ENCODE peak calls at places on chromosomes 13 and 19, in eight cellular contexts. X is CD8-positive, alpha-beta T cell; S is mucosa of descending colon; R is psoas muscle; N is sigmoid colon; T is effector memory CD4-positive, alpha-beta T cell; B is body of pancreas; U is lower lobe of right lung. C is an unnamed sample.

GRCh38 chr19:24062222-24062621 is 24.8 kb upstream of the ZNF254 start:
- DNase-seq in X (no peak), S (no peak), R (no peak), N (no peak), T (no peak), B (no peak), U (no peak), C (no peak)

GRCh38 chr13:111517641-111518010 is 197.2 kb downstream of the TEX29 start:
- DNase-seq in X (no peak), S (no peak), R (no peak), N (no peak), T (no peak), B (no peak), U (no peak), C (no peak)

GRCh38 chr13:110536006-110536693 is 25.4 kb downstream of the RAB20 start:
- DNase-seq in X (no peak), S (no peak), R (no peak), N (peak; percentile 83), T (no peak), B (no peak), U (peak; percentile 80), C (no peak)

GRCh38 chr13:37476874-37477273 is 121.7 kb downstream of the POSTN start:
- DNase-seq in X (no peak), S (no peak), R (no peak), N (no peak), T (no peak), B (no peak), U (no peak), C (no peak)

GRCh38 chr13:31264146-31264545 is 64.4 kb downstream of the B3GLCT start:
- DNase-seq in X (no peak), S (no peak), R (no peak), N (no peak), T (no peak), B (no peak), U (no peak), C (no peak)

GRCh38 chr13:73984949-73985691 is 149.1 kb downstream of the KLF12 start:
- DNase-seq in X (peak; percentile 51), S (peak; percentile 44), R (no peak), N (no peak), T (peak; percentile 36), B (no peak), U (no peak), C (no peak)

GRCh38 chr19:45506991-45507863 is at the start of gene VASP:
- DNase-seq in X (peak; percentile 83), S (peak; percentile 95), R (peak; percentile 83), N (peak; percentile 95), T (peak; percentile 86), B (peak; percentile 89), U (peak; percentile 93), C (peak; percentile 48)

GRCh38 chr19:49761249-49761624 is 1.9 kb downstream of the TSKS start:
- DNase-seq in X (no peak), S (no peak), R (no peak), N (no peak), T (no peak), B (no peak), U (no peak), C (no peak)

GRCh38 chr13:100208596-100208995 is 119.7 kb downstream of the PCCA start:
- DNase-seq in X (no peak), S (no peak), R (no peak), N (no peak), T (no peak), B (no peak), U (no peak), C (no peak)

GRCh38 chr13:20178156-20178555 is 14.6 kb downstream of the GJB2 start:
- DNase-seq in X (no peak), S (no peak), R (no peak), N (no peak), T (no peak), B (no peak), U (no peak), C (no peak)

GRCh38 chr19:36139473-36140288 is at the start of gene CAPNS1:
- DNase-seq in X (peak; percentile 77), S (peak; percentile 99), R (peak; percentile 98), N (peak; percentile 99), T (peak; percentile 87), B (peak; percentile 99), U (peak; percentile 99), C (peak; percentile 62)

GRCh38 chr13:97068146-97068545 is 73.9 kb upstream of the OXGR1 start:
- DNase-seq in X (no peak), S (no peak), R (no peak), N (no peak), T (no peak), B (no peak), U (no peak), C (no peak)

GRCh38 chr13:28375250-28375930 is 119.5 kb downstream of the FLT1 start:
- DNase-seq in X (no peak), S (no peak), R (no peak), N (no peak), T (no peak), B (no peak), U (no peak), C (no peak)

GRCh38 chr19:18108897-18109296 is 11.3 kb downstream of the MAST3 start:
- DNase-seq in X (no peak), S (no peak), R (no peak), N (no peak), T (no peak), B (no peak), U (no peak), C (no peak)

GRCh38 chr19:13022111-13022858 is 27.0 kb downstream of the NFIX start:
- DNase-seq in X (no peak), S (no peak), R (peak; percentile 63), N (peak; percentile 87), T (no peak), B (no peak), U (peak; percentile 49), C (no peak)
- H3K4me1 ChIP-seq in X (peaks cover 16% of the 10 kb centered on the region), S (peaks cover 38% of the 10 kb centered on the region), R (peaks cover 88% of the 10 kb centered on the region), N (no peaks in the 10 kb centered on the region), T (peaks cover 11% of the 10 kb centered on the region), B (peaks cover 66% of the 10 kb centered on the region), U (peaks cover 95% of the 10 kb centered on the region), C (peaks cover 100% of the 10 kb centered on the region)

DNA sequence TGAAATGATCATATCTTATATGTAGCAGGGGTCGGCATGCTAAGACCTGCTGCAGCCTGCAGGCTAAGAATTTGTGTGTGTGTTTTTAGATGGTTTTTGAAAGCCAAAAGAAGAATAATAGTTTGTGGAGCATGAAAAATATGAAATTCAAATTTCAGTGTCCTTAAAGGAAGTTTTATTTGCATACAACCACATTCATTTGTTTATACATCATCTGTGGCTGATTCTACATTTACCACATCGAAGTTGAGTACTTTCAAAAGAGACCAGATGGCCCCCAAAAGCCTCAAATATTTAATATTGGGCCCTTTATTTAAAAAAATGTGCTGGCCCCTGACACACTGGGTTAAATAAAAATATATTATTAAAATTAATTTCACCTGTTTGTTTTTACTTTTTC is 1.3 kb downstream of the HAS1 start:
- DNase-seq in X (no peak), S (no peak), R (no peak), N (no peak), T (no peak), B (no peak), U (no peak), C (no peak)
- H3K4me1 ChIP-seq in X (no peaks in the 10 kb centered on the region), S (no peaks in the 10 kb centered on the region), R (no peaks in the 10 kb centered on the region), N (no peaks in the 10 kb centered on the region), T (no peaks in the 10 kb centered on the region), B (no peaks in the 10 kb centered on the region), U (peaks cover 5% of the 10 kb centered on the region), C (peaks cover 11% of the 10 kb centered on the region)

DNA sequence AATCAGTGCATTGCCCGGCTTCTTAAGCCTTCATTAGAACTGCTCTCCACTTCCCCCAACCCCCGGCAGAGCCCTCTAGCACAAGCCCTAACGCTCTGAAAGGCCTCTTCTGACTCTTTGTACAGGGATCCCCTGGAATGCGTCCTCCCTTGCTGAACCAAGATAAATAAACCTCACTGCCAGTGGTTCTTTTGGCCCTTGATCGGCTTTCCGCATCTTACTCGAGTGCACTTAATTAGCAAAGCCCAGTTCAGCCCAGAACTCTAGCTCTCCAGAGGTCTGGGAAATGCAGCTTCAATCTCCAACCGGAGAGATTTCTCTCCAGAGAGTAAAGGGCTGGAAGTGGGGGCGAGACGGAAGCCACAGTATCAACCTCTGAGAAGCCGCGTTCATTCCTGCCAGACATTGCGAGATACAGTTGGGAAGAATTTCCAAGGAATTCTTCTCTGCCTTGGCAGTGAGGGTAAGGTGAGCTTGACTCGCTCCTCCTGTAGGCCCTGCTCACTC is 8.7 kb upstream of the ZNF444 start:
- DNase-seq in X (no peak), S (no peak), R (no peak), N (no peak), T (no peak), B (no peak), U (peak; percentile 69), C (no peak)
- H3K4me1 ChIP-seq in X (no peaks in the 10 kb centered on the region), S (peaks cover 9% of the 10 kb centered on the region), R (no peaks in the 10 kb centered on the region), N (no peaks in the 10 kb centered on the region), T (no peaks in the 10 kb centered on the region), B (peaks cover 34% of the 10 kb centered on the region), U (peaks cover 4% of the 10 kb centered on the region), C (no peaks in the 10 kb centered on the region)

DNA sequence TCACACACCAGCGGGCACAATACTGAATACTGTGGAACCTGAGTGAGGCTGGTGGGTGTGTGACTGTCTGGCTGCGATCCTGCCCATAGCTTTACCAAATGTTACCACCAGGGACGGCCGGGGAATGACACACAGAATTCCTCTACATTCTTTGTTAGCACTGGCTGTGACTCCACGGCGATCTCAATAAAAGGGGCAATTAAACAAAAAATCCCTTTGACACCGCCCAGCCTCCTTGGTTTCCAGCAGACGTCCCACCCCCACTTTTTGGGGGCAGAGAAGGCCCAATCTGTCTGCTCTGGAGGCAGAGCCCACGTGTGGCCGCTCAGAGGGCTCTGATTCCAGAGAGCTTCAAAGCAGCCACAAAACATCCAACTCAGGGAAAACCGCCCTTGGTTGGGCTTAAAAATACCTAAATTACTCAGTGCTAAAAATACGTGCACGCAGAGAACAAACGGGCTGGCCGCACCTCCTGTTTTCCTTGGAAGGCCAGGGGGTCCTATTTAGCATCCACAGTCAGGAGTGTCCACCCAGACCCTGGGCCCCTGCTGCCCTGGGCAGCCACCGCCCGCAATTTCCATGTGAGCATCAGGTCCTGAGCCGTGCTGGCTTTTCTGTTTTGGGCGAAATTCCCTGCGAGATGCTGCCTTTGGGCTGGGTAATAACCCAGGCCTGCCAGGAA is 47.8 kb downstream of the GADD45B start:
- DNase-seq in X (no peak), S (no peak), R (no peak), N (no peak), T (no peak), B (no peak), U (no peak), C (no peak)
- H3K4me1 ChIP-seq in X (peaks cover under 1% of the 10 kb centered on the region), S (no peaks in the 10 kb centered on the region), R (peaks cover 7% of the 10 kb centered on the region), N (no peaks in the 10 kb centered on the region), T (no peaks in the 10 kb centered on the region), B (no peaks in the 10 kb centered on the region), U (no peaks in the 10 kb centered on the region), C (peaks cover 4% of the 10 kb centered on the region)

C was measured in esophagus squamous epithelium.